ENCODE peak calls at places on chromosome 17, in five cellular contexts. X is cardiac muscle cell, O is Peyer's patch, A is lower leg skin, U is brain microvascular endothelial cell. R is an unnamed sample.

GRCh38 chr17:30886187-30886586 is 19.9 kb downstream of the TEFM start:
- DNase-seq in X (no peak), O (no peak), A (peak; percentile 29), U (no peak), R (no peak)

GRCh38 chr17:66340720-66341119 is 38.3 kb downstream of the PRKCA start:
- DNase-seq in X (no peak), O (no peak), A (no peak), U (no peak), R (no peak)

GRCh38 chr17:40312131-40312731 is 3.3 kb downstream of the RARA start:
- DNase-seq in X (no peak), O (peak; percentile 44), A (peak; percentile 85), U (no peak), R (no peak)

GRCh38 chr17:8022358-8023038 is 16.4 kb upstream of the ALOX15B start:
- DNase-seq in X (no peak), O (no peak), A (peak; percentile 37), U (peak; percentile 9), R (peak; percentile 36)

GRCh38 chr17:81279278-81280073 is 15.6 kb downstream of the SLC38A10 start:
- DNase-seq in X (no peak), O (no peak), A (no peak), U (no peak), R (no peak)

GRCh38 chr17:38879878-38880727 is 10.2 kb downstream of the LASP1 start:
- DNase-seq in X (peak; percentile 61), O (no peak), A (no peak), U (peak; percentile 74), R (peak; percentile 77)

GRCh38 chr17:489758-490329 is 137.2 kb upstream of the RPH3AL start:
- DNase-seq in X (peak; percentile 30), O (peak; percentile 88), A (no peak), U (no peak), R (peak; percentile 42)

GRCh38 chr17:66667491-66668030 is 167.4 kb upstream of the CACNG5 start:
- DNase-seq in X (no peak), O (no peak), A (no peak), U (no peak), R (no peak)

GRCh38 chr17:29158515-29159275 is 21.5 kb downstream of the MYO18A start:
- DNase-seq in X (no peak), O (no peak), A (no peak), U (peak; percentile 56), R (peak; percentile 89)

GRCh38 chr17:55314061-55314783 is 49.5 kb downstream of the HLF start:
- DNase-seq in X (no peak), O (no peak), A (no peak), U (no peak), R (no peak)

GRCh38 chr17:40153603-40154238 is 13.4 kb downstream of the CASC3 start:
- DNase-seq in X (no peak), O (no peak), A (no peak), U (no peak), R (no peak)

GRCh38 chr17:81514735-81515529 is 2.3 kb upstream of the ACTG1 start:
- DNase-seq in X (peak; percentile 94), O (peak; percentile 93), A (peak; percentile 96), U (peak; percentile 64), R (peak; percentile 85)

GRCh38 chr17:77901476-77901875 is 57.0 kb upstream of the TNRC6C start:
- DNase-seq in X (no peak), O (peak; percentile 11), A (peak; percentile 42), U (no peak), R (no peak)

GRCh38 chr17:34163123-34163522 is 92.0 kb upstream of the CCL2 start:
- DNase-seq in X (no peak), O (no peak), A (no peak), U (no peak), R (no peak)

GRCh38 chr17:75346906-75347305 is 57.7 kb upstream of the SLC25A19 start:
- DNase-seq in X (no peak), O (no peak), A (no peak), U (peak; percentile 49), R (peak; percentile 70)

GRCh38 chr17:72401883-72402726 is 281.3 kb downstream of the SOX9 start:
- DNase-seq in X (no peak), O (no peak), A (no peak), U (no peak), R (no peak)

GRCh38 chr17:80779961-80780380 is 211.7 kb upstream of the CHMP6 start:
- DNase-seq in X (no peak), O (peak; percentile 51), A (no peak), U (no peak), R (peak; percentile 71)

GRCh38 chr17:64232466-64233262 is 30.4 kb downstream of the TEX2 start:
- DNase-seq in X (no peak), O (no peak), A (no peak), U (no peak), R (no peak)

GRCh38 chr17:44977740-44978584 is 9.9 kb upstream of the C1QL1 start:
- DNase-seq in X (peak; percentile 75), O (no peak), A (no peak), U (no peak), R (no peak)

GRCh38 chr17:36183001-36183810 is 6.8 kb upstream of the TBC1D3B start:
- DNase-seq in X (peak; percentile 86), O (peak; percentile 70), A (peak; percentile 88), U (peak; percentile 52), R (peak; percentile 76)

GRCh38 chr17:55157165-55157564 is 107.6 kb upstream of the HLF start:
- DNase-seq in X (peak; percentile 57), O (no peak), A (no peak), U (no peak), R (peak; percentile 77)

GRCh38 chr17:62644487-62645173 is 17.2 kb downstream of the MRC2 start:
- DNase-seq in X (peak; percentile 63), O (no peak), A (no peak), U (no peak), R (peak; percentile 67)

DNA sequence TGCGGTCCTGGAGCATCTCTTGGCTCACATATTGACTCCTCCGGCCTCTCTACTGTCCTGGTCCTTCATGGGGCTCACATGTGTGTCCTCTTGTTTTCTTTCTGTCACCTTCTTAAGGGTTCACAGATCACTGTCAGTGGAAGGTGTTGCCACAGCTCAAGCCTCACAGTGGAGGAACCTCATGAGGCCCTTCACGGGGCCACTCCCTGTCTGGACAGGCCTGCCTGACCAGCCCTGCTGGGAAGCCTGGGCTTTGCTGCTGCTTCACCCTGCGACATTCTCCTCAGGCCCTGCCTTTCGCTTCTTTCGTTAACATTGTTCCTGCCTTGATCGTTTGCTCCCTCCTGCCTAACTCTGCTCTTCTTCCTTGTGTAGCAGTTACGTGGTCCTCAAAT is 56.0 kb downstream of the WDR45B start:
- DNase-seq in X (no peak), O (peak; percentile 64), A (no peak), U (no peak), R (peak; percentile 21)
- H3K4me3 ChIP-seq in X (no peak overlapping the region), O (no peak overlapping the region), A (no peak overlapping the region), U (no peak overlapping the region), R (no peak overlapping the region)

GRCh38 chr17:49976163-49976827 is 7.3 kb downstream of the DLX4 start:
- DNase-seq in X (no peak), O (no peak), A (no peak), U (no peak), R (no peak)

GRCh38 chr17:49978501-49978900 is 9.5 kb downstream of the DLX4 start:
- DNase-seq in X (no peak), O (no peak), A (no peak), U (no peak), R (no peak)

GRCh38 chr17:49976828-49977202 is 7.8 kb downstream of the DLX4 start:
- DNase-seq in X (no peak), O (no peak), A (no peak), U (no peak), R (no peak)

GRCh38 chr17:49979748-49980479 is 10.9 kb downstream of the DLX4 start:
- DNase-seq in X (no peak), O (no peak), A (no peak), U (no peak), R (no peak)

DNA sequence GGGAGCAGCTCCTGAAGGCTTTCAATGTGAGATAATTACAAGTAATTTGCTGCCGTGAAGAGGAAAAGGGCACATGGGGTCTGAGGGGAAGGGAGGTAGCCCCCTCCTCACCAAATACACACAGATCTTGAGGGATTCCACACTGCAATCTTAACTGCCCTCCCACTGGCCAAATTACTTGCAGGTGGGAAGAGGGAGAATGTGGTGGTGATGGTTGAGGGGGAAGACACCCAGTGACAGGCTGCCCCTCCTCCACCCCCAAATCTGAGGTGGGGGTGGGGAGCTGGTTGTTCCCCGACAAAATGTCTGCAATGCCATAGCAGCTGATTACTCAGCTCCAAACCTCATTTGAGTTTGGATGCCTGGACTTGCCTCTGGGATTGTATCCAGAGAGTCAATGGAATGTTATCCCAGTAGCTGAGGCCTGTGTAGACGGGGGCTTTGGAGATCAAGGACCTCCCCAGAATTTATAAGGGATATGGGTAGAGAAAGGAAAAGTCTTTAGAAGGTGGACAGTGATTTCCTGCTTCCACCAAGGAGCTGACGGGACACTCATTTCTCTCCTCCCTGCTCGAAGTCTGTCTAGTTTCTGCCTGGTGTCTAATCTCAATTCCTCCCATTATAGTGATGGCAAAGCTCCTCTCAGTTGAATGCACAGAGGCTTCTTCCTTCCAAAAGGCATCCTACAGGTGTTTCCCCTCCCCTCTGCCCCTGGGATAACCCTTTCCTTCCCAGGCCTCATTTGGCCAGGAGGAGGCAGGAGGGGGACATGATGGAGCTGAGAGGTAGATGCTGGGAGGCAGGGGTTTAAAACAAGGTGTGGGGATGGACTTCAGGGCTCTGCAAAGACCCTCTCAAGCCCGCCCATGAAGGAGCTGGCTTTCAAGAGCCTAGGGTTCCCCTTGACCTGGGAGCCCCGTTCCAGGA is 8.7 kb downstream of the DLX4 start:
- DNase-seq in X (no peak), O (no peak), A (no peak), U (no peak), R (no peak)
- TF ChIP-seq CTCF in X (no peak), O (no peak), A (no peak), U (no peak), R (no peak)

DNA sequence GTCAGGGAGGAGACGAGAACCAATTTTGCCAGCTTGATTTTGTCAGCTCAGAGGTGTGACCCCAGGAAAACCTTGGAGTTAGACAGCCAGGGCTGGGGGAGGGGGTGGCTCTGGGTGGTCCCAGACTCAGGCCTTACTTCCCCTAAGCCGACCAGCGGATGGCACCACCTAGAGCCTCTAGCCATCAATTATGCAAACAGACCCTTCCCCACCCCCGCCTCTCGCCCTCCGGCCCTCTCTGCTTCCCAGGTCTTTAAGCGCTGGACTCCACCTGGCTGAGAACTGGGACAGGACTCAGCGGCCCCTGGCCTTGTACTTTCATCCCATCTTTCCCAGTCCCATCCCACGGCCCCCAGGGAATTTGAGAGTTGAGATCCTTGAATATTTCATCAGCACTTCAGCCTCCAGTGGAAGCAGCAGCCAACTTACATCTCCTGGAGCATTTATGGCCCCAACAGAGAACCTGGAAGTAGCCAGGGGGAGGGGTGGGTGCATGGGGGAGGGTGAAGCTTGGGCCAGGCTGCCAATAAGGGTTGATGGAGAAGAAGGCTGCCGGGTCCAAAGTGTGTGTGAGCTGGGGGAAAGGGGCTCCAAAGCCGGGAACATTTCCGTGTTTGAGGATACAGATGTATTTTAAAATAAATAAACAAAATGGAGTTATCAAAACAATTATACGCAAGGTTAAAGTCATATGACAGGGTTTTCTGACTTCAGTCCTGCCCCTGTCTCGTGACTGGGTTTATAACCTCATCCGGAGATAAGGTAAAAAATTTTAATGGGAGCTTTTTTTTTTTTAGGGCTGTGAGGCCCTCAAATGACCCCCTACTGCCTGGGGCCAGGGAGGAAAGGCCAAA is 7.5 kb upstream of the JUP start:
- DNase-seq in X (peak; percentile 67), O (peak; percentile 59), A (no peak), U (no peak), R (peak; percentile 62)
- H3K4me3 ChIP-seq in X (peak overlapping the region; percentile 20), O (no peak overlapping the region), A (no peak overlapping the region), U (no peak overlapping the region), R (no peak overlapping the region)

DNA sequence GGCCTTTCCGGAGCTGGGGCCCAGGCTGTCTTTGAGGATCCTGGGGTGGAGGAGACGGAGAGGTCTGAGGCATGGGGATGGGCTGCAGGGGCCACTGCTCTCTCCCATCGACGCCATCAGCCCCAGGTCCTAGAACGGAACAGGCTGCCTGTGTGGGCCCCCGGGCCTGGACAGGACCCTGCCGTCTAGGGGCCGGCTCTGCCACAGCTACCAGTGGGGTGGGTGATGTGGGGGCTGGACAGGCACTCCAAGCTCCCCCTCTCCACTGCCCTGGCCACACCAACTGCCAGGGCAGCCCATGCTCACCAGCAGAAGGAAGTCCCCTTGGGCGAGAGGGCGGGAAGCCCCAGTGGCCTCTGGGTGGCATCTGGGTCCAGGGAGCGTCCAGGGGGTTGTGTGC is 37.8 kb downstream of the ENGASE start:
- DNase-seq in X (no peak), O (no peak), A (no peak), U (no peak), R (no peak)
- TF ChIP-seq CTCF in X (no peak), O (no peak), A (no peak), U (no peak), R (no peak)